ENCODE peak calls at places on chromosome 9, in eight cellular contexts. N is fibroblast of the conjunctiva; X is GF-D8; I is NCI-H226; T is endothelial cell; D is CD4-positive, CD25-positive, alpha-beta regulatory T cell; V is activated T-helper 9 cell treated with anti-CD3 and anti-CD28 coated beads, Interleukin-2, amount 50 U/mL, for 16 hours; Z is stimulated activated CD4-positive, alpha-beta T cell treated with anti-CD3 and anti-CD28 coated beads, Interleukin-12 subunit alpha, Interleukin-12 subunit beta, amount 100 ng/mL, for 4 hours. P is an unnamed sample.

GRCh38 chr9:130962418-130963316 is 23.6 kb upstream of the FIBCD1 start:
- DNase-seq in V (no peak), D (no peak), I (peak), Z (no peak), N (peak), T (no peak), X (no peak), P (no peak)

GRCh38 chr9:109117856-109118801 is 1.6 kb downstream of the TMEM245 start:
- DNase-seq in T (no peak), Z (peak), I (peak), X (peak), N (peak), D (peak), V (peak), P (peak)

GRCh38 chr9:19431361-19432171 is 22.8 kb downstream of the ACER2 start:
- DNase-seq in V (no peak), Z (no peak), D (no peak), T (no peak), I (no peak), X (no peak), N (peak), P (no peak)

GRCh38 chr9:128636024-128636390 is 20.6 kb downstream of the DYNC2I2 start:
- DNase-seq in N (no peak), T (peak), I (peak), X (no peak), Z (no peak), V (no peak), D (no peak), P (peak)

GRCh38 chr9:121098567-121099198 is 23.9 kb downstream of the CNTRL start:
- DNase-seq in D (no peak), X (no peak), T (no peak), N (no peak), Z (no peak), I (no peak), V (no peak), P (no peak)

GRCh38 chr9:70076678-70077077 is 33.0 kb downstream of the MAMDC2 start:
- DNase-seq in Z (no peak), T (no peak), D (no peak), V (no peak), X (no peak), N (no peak), I (no peak), P (no peak)

GRCh38 chr9:107694390-107694789 is 204.8 kb upstream of the KLF4 start:
- DNase-seq in V (no peak), I (no peak), X (no peak), T (no peak), N (no peak), D (no peak), Z (no peak), P (no peak)

GRCh38 chr9:130356033-130356432 is 88.7 kb upstream of the ASS1 start:
- DNase-seq in I (no peak), V (no peak), T (no peak), Z (no peak), D (no peak), N (no peak), X (no peak), P (no peak)

GRCh38 chr9:79471577-79472543 is 99.9 kb upstream of the TLE4 start:
- DNase-seq in N (peak), I (no peak), X (no peak), Z (no peak), T (no peak), V (no peak), D (peak), P (no peak)

GRCh38 chr9:116471093-116471906 is 215.8 kb upstream of the TRIM32 start:
- DNase-seq in I (no peak), D (no peak), T (peak), X (no peak), V (no peak), Z (no peak), N (peak), P (peak)

GRCh38 chr9:21413089-21414023 is 4.4 kb downstream of the IFNA8 start:
- DNase-seq in V (no peak), Z (no peak), N (no peak), D (no peak), X (no peak), I (no peak), T (peak), P (no peak)

GRCh38 chr9:133950206-133950915 is 41.8 kb downstream of the VAV2 start:
- DNase-seq in D (no peak), X (no peak), T (no peak), V (no peak), Z (no peak), I (no peak), N (no peak), P (no peak)

GRCh38 chr9:135047026-135047350 is 40.5 kb upstream of the OLFM1 start:
- DNase-seq in D (no peak), V (no peak), I (no peak), X (no peak), T (no peak), Z (no peak), N (no peak), P (no peak)

GRCh38 chr9:2663886-2664674 is 42.5 kb downstream of the VLDLR start:
- DNase-seq in X (no peak), T (no peak), V (no peak), Z (no peak), I (no peak), D (no peak), N (no peak), P (no peak)

GRCh38 chr9:131087354-131087893 is 8.9 kb upstream of the AIF1L start:
- DNase-seq in N (no peak), T (no peak), Z (no peak), D (no peak), X (no peak), I (no peak), V (no peak), P (no peak)

GRCh38 chr9:111153973-111154590 is 115.8 kb upstream of the LPAR1 start:
- DNase-seq in T (no peak), V (no peak), N (no peak), X (no peak), Z (no peak), I (no peak), D (no peak), P (no peak)

GRCh38 chr9:6149315-6149714 is 66.3 kb upstream of the IL33 start:
- DNase-seq in Z (no peak), I (no peak), D (no peak), V (no peak), T (no peak), X (no peak), N (no peak), P (no peak)

GRCh38 chr9:69577123-69577522 is 95.0 kb downstream of the APBA1 start:
- DNase-seq in V (no peak), X (no peak), Z (no peak), T (no peak), D (no peak), I (no peak), N (no peak), P (no peak)

GRCh38 chr9:97441729-97442128 is 29.8 kb downstream of the TDRD7 start:
- DNase-seq in V (no peak), T (no peak), Z (no peak), D (no peak), N (no peak), I (peak), X (no peak), P (no peak)